ENCODE peak calls at places on chromosomes 11 and 22, in six cellular contexts. F is HCT116, Q is heart left ventricle, S is A549, C is fibroblast of lung, H is cardiac muscle cell. J is an unnamed sample.

GRCh38 chr11:373716-374551 is 4.6 kb downstream of the B4GALNT4 start:
- DNase-seq in S (no peak), H (no peak), C (no peak), Q (no peak), F (no peak), J (no peak)

GRCh38 chr11:122523841-122524531 is 131.5 kb upstream of the UBASH3B start:
- DNase-seq in H (peak; percentile 56), S (no peak), Q (no peak), F (no peak), C (no peak), J (peak; percentile 12)

GRCh38 chr11:43944761-43945311 is 2.4 kb downstream of the C11orf96 start:
- DNase-seq in C (no peak), Q (peak; percentile 75), H (peak; percentile 44), S (peak; percentile 60), F (no peak), J (no peak)

GRCh38 chr11:35540526-35540925 is 15.1 kb upstream of the PAMR1 start:
- DNase-seq in Q (no peak), C (peak; percentile 51), S (no peak), F (no peak), H (no peak), J (no peak)

GRCh38 chr11:93689166-93689734 is 27.8 kb downstream of the CEP295 start:
- DNase-seq in H (no peak), Q (no peak), C (no peak), F (no peak), S (no peak), J (no peak)

GRCh38 chr11:78417175-78417887 is at the start of gene GAB2:
- DNase-seq in H (no peak), F (no peak), C (no peak), S (no peak), Q (peak; percentile 40), J (no peak)

GRCh38 chr11:93738647-93739081 is 2.6 kb downstream of the TAF1D start:
- DNase-seq in Q (no peak), F (no peak), S (no peak), C (no peak), H (no peak), J (no peak)

GRCh38 chr22:49600891-49601431 is 226.7 kb downstream of the BRD1 start:
- DNase-seq in Q (no peak), S (no peak), H (no peak), F (no peak), C (no peak), J (no peak)

GRCh38 chr11:76216536-76217326 is 10.4 kb upstream of the WNT11 start:
- DNase-seq in S (no peak), C (peak; percentile 26), F (no peak), Q (no peak), H (peak; percentile 46), J (no peak)

GRCh38 chr11:76860539-76861475 is at the start of gene ACER3:
- DNase-seq in Q (peak; percentile 93), F (peak; percentile 76), S (peak; percentile 90), C (peak; percentile 84), H (peak; percentile 96), J (peak; percentile 16)

GRCh38 chr11:30433831-30434230 is 110.9 kb downstream of the ARL14EP start:
- DNase-seq in H (no peak), S (no peak), Q (no peak), F (no peak), C (no peak), J (no peak)

GRCh38 chr22:50206599-50206998 is 5.8 kb downstream of the SELENOO start:
- DNase-seq in H (peak; percentile 85), C (peak; percentile 49), S (peak; percentile 37), F (no peak), Q (peak; percentile 73), J (no peak)

GRCh38 chr11:69567951-69568808 is 72.8 kb upstream of the CCND1 start:
- DNase-seq in S (no peak), C (no peak), F (no peak), Q (no peak), H (no peak), J (no peak)

GRCh38 chr22:26503758-26504157 is 8.5 kb downstream of the TFIP11 start:
- DNase-seq in S (no peak), H (no peak), F (no peak), Q (no peak), C (no peak), J (no peak)
- H3K27ac ChIP-seq in S (no peak overlapping the region), H (no peak overlapping the region), F (no peak overlapping the region), Q (peak overlapping the region; percentile 61), C (no peak overlapping the region), J (no peak overlapping the region)

GRCh38 chr22:37995460-37995859 is 11.1 kb upstream of the SOX10 start:
- DNase-seq in C (no peak), F (no peak), Q (no peak), S (no peak), H (no peak), J (no peak)

GRCh38 chr22:37994982-37995381 is 10.6 kb upstream of the SOX10 start:
- DNase-seq in C (no peak), S (no peak), Q (no peak), F (no peak), H (no peak), J (no peak)

GRCh38 chr22:37998543-37998942 is 14.2 kb upstream of the SOX10 start:
- DNase-seq in Q (no peak), H (peak; percentile 30), F (no peak), C (no peak), S (no peak), J (no peak)

GRCh38 chr22:37996079-37996478 is 11.7 kb upstream of the SOX10 start:
- DNase-seq in C (no peak), Q (no peak), S (no peak), H (no peak), F (no peak), J (no peak)

GRCh38 chr22:37996515-37997246 is 12.3 kb upstream of the SOX10 start:
- DNase-seq in F (no peak), S (no peak), C (no peak), H (no peak), Q (no peak), J (no peak)
- H3K27ac ChIP-seq in F (no peak overlapping the region), S (no peak overlapping the region), C (no peak overlapping the region), H (no peak overlapping the region), Q (no peak overlapping the region), J (no peak overlapping the region)

GRCh38 chr11:129701706-129702105 is 113.9 kb upstream of the TMEM45B start:
- DNase-seq in F (no peak), Q (no peak), H (no peak), S (no peak), C (no peak), J (no peak)

GRCh38 chr11:129704831-129705230 is 110.8 kb upstream of the TMEM45B start:
- DNase-seq in C (no peak), H (no peak), Q (no peak), F (no peak), S (no peak), J (no peak)

GRCh38 chr11:129703846-129704245 is 111.8 kb upstream of the TMEM45B start:
- DNase-seq in H (no peak), F (no peak), Q (no peak), C (peak; percentile 19), S (no peak), J (no peak)

GRCh38 chr11:129700701-129701100 is 114.9 kb upstream of the TMEM45B start:
- DNase-seq in Q (no peak), S (no peak), H (no peak), F (no peak), C (no peak), J (no peak)

GRCh38 chr11:129702410-129703390 is 112.9 kb upstream of the TMEM45B start:
- DNase-seq in C (no peak), F (no peak), H (no peak), S (no peak), Q (no peak), J (peak; percentile 66)
- H3K27ac ChIP-seq in C (no peak overlapping the region), F (no peak overlapping the region), H (no peak overlapping the region), S (no peak overlapping the region), Q (no peak overlapping the region), J (no peak overlapping the region)

DNA sequence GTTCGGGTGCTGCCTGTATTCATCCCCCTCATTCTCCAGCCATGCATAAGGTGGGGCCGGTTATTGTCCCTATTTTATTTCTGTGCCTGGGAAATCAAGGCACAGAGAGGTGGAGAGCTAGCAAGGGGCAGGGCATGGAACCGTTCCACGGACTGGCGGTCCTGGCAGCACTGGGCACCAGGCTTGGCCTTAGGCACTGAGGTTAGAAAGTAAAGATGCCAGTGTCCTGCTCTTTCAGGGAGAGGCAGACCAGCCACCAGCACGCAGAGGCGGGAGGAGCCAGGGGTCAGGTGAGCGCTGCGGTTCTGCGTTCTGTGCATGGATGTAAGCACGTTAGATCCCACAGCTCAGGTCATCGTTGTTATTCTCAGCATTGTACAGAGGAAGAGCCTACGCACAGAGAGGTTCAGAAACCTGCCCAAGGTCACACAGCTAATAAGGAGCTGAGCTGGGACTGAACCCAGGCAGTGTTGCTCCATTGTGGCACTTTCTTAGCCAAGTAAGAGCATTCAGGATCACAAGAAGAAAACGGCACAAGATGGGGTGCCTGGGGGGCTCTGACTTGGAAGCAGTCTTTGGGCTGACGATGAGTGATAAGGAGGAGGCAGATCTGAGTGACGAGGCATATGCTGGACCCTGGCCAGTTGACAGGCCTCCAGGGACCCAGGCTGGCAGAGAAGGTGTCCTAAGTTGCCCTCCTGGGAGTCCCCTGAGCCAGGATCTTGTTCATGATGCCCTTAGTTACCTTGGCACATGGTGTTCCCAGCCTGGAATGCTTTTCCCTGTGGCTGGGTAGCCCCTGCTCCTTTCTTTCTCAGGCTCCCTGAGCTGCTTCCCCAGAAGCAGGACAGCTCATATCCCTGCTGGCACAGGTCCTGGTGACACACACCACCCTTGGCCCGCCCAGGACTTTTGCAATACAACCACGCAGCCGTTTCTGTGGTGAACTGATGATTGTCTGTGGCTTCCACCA is 41.1 kb downstream of the OSBPL5 start:
- DNase-seq in Q (peak; percentile 64), F (peak; percentile 34), S (peak; percentile 70), H (no peak), C (peak; percentile 97), J (peak; percentile 71)
- H3K27ac ChIP-seq in Q (peak overlapping the region; percentile 53), F (peak overlapping the region; percentile 35), S (peak overlapping the region; percentile 65), H (no peak overlapping the region), C (peak overlapping the region; percentile 70), J (peak overlapping the region; percentile 26)

DNA sequence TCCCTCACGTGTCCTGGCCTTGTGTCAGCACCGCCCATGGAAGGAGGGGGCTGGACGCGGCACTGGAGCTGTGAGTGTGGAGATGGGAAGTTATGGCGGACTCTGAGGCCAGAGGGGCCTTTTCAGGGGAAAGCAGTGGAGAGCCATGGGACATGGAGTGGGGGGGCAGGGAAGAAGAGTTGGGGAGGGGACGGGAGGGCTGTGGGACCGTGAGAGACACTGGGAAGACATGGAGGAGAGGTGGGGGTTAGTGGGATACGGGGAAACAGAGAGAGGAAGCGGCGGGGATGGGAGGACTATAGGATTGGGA is 58.2 kb downstream of the FBXO7 start:
- DNase-seq in F (no peak), H (no peak), S (no peak), C (no peak), Q (no peak), J (no peak)
- H3K27ac ChIP-seq in F (no peak overlapping the region), H (no peak overlapping the region), S (no peak overlapping the region), C (peak overlapping the region; percentile 43), Q (peak overlapping the region; percentile 94), J (no peak overlapping the region)

DNA sequence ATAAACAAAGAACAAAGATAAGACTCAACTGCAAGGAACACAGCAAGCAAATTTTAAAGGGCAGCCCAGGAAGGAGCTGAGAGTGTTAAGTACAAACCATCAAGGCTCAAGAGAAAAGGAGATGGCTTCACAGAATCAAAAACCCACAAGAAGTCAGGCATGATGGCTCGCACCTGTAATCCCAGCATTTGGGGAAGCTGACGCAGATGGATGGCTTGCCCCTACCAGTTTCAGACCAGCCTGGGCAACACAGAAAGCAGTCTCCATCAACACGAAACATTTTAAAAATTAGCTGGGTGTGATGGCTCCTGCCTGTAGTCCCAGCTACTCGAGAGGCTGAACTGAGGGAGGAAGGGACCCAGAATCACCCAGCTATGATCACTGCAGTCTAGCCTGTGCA is 32.6 kb downstream of the MAPK1 start:
- DNase-seq in F (no peak), S (no peak), H (no peak), C (no peak), Q (no peak), J (no peak)
- H3K27ac ChIP-seq in F (no peak overlapping the region), S (no peak overlapping the region), H (peak overlapping the region; percentile 27), C (no peak overlapping the region), Q (no peak overlapping the region), J (no peak overlapping the region)

GRCh38 chr11:27013741-27014415 is 20.0 kb downstream of the FIBIN start:
- DNase-seq in F (no peak), S (no peak), C (peak; percentile 15), H (no peak), Q (no peak), J (peak; percentile 67)
- H3K27ac ChIP-seq in F (no peak overlapping the region), S (no peak overlapping the region), C (no peak overlapping the region), H (no peak overlapping the region), Q (peak overlapping the region; percentile 36), J (no peak overlapping the region)

J was measured in epithelial cell of prostate.